ENCODE peak calls at places on chromosomes 13 and 19, in seven cellular contexts. S, Q, M, P, T, V and A are unnamed samples.

GRCh38 chr13:45372189-45373115 is 31.5 kb upstream of the TPT1 start:
- DNase-seq in T (no peak), P (no peak), Q (no peak), S (no peak), V (no peak), M (no peak), A (no peak)

GRCh38 chr13:26929971-26930730 is 169.6 kb upstream of the GPR12 start:
- DNase-seq in M (peak; percentile 67), P (no peak), T (peak; percentile 36), V (peak; percentile 58), S (peak; percentile 66), Q (peak; percentile 62), A (peak; percentile 28)

GRCh38 chr13:93794197-93794885 is 567.7 kb downstream of the GPC6 start:
- DNase-seq in V (no peak), T (no peak), S (no peak), M (no peak), Q (no peak), P (no peak), A (no peak)

GRCh38 chr13:34467450-34468083 is 474.5 kb upstream of the NBEA start:
- DNase-seq in V (no peak), P (no peak), T (no peak), S (no peak), M (no peak), Q (no peak), A (no peak)

GRCh38 chr13:59519776-59520175 is 644.0 kb downstream of the DIAPH3 start:
- DNase-seq in S (no peak), V (no peak), P (no peak), M (no peak), T (no peak), Q (no peak), A (no peak)

GRCh38 chr19:29617336-29618266 is 11.5 kb downstream of the POP4 start:
- DNase-seq in T (no peak), Q (no peak), V (peak; percentile 12), M (no peak), P (no peak), S (no peak), A (no peak)

GRCh38 chr13:20231839-20232555 is at the start of gene GJB6:
- DNase-seq in Q (no peak), M (peak; percentile 46), V (no peak), S (peak; percentile 70), P (no peak), T (no peak), A (no peak)

GRCh38 chr13:33033361-33033812 is 17.2 kb downstream of the KL start:
- DNase-seq in P (no peak), M (no peak), T (no peak), Q (no peak), V (no peak), S (no peak), A (no peak)

GRCh38 chr13:75226755-75227435 is 255.1 kb downstream of the TBC1D4 start:
- DNase-seq in V (no peak), P (no peak), Q (no peak), M (no peak), T (no peak), S (peak; percentile 37), A (no peak)

GRCh38 chr13:31053098-31053497 is 108.6 kb downstream of the HSPH1 start:
- DNase-seq in V (peak; percentile 73), M (peak; percentile 45), S (no peak), Q (no peak), T (no peak), P (no peak), A (no peak)

GRCh38 chr19:21581646-21582045 is 76.2 kb downstream of the ZNF429 start:
- DNase-seq in M (no peak), S (no peak), V (no peak), T (no peak), Q (peak; percentile 60), P (no peak), A (no peak)

GRCh38 chr19:49952475-49952829 is 8.5 kb downstream of the SIGLEC11 start:
- DNase-seq in S (no peak), T (no peak), M (no peak), Q (no peak), V (no peak), P (no peak), A (no peak)

GRCh38 chr19:18419195-18419698 is at the start of gene SSBP4:
- DNase-seq in T (peak; percentile 59), V (peak; percentile 85), Q (peak; percentile 75), P (no peak), M (peak; percentile 86), S (peak; percentile 70), A (peak; percentile 54)

GRCh38 chr13:98405107-98405571 is 171.8 kb downstream of the STK24 start:
- DNase-seq in Q (no peak), S (peak; percentile 28), V (no peak), M (peak; percentile 30), T (no peak), P (no peak), A (no peak)

GRCh38 chr19:15379996-15380647 is 535 bp upstream of the AKAP8 start:
- DNase-seq in M (peak; percentile 73), T (peak; percentile 46), V (peak; percentile 57), P (no peak), Q (peak; percentile 58), S (peak; percentile 58), A (peak; percentile 59)

GRCh38 chr19:38144667-38145066 is 79.4 kb downstream of the DPF1 start:
- DNase-seq in P (no peak), M (no peak), V (no peak), S (no peak), T (no peak), Q (no peak), A (no peak)

GRCh38 chr19:685457-685931 is 9.3 kb downstream of the FSTL3 start:
- DNase-seq in M (no peak), T (no peak), Q (no peak), V (no peak), S (no peak), P (no peak), A (no peak)

GRCh38 chr13:87206708-87207107 is 464.5 kb upstream of the SLITRK5 start:
- DNase-seq in Q (no peak), V (no peak), M (no peak), T (no peak), S (no peak), P (no peak), A (no peak)

GRCh38 chr19:51468545-51468920 is 9.8 kb upstream of the CEACAM18 start:
- DNase-seq in Q (no peak), V (no peak), T (no peak), M (peak; percentile 41), S (no peak), P (no peak), A (no peak)

GRCh38 chr19:56272448-56272847 is at the start of gene EDDM13:
- DNase-seq in Q (no peak), T (no peak), S (no peak), V (no peak), M (no peak), P (no peak), A (no peak)

GRCh38 chr19:48421548-48421947 is 24.2 kb upstream of the GRWD1 start:
- DNase-seq in S (no peak), M (no peak), P (no peak), Q (no peak), T (no peak), V (no peak), A (no peak)

GRCh38 chr19:40053491-40053890 is 2.5 kb downstream of the ZNF780B start:
- DNase-seq in S (no peak), P (no peak), T (no peak), V (no peak), Q (no peak), M (no peak), A (no peak)

GRCh38 chr19:40055832-40056504 is at the start of gene ZNF780B:
- DNase-seq in V (peak; percentile 69), M (peak; percentile 74), T (peak; percentile 57), Q (peak; percentile 51), S (peak; percentile 63), P (peak; percentile 7), A (peak; percentile 56)

GRCh38 chr19:40054632-40055031 is 1.4 kb downstream of the ZNF780B start:
- DNase-seq in Q (no peak), T (no peak), M (no peak), V (no peak), S (no peak), P (no peak), A (no peak)

GRCh38 chr19:40056505-40056904 is 474 bp upstream of the ZNF780B start:
- DNase-seq in T (no peak), V (no peak), Q (no peak), M (no peak), P (no peak), S (no peak), A (no peak)

GRCh38 chr19:40055049-40055448 is 982 bp downstream of the ZNF780B start:
- DNase-seq in M (no peak), P (no peak), T (no peak), S (no peak), V (no peak), Q (no peak), A (no peak)
- H3K4me3 ChIP-seq in M (peak overlapping the region; percentile 69), P (peak overlapping the region; percentile 64), T (peak overlapping the region; percentile 81), S (peak overlapping the region; percentile 9), V (peak overlapping the region; percentile 91), Q (no peak overlapping the region), A (peak overlapping the region; percentile 66)

GRCh38 chr19:52527134-52527953 is at the start of gene ZNF808:
- DNase-seq in P (peak; percentile 89), Q (peak; percentile 96), T (peak; percentile 95), M (peak; percentile 98), S (peak; percentile 99), V (peak; percentile 98), A (peak; percentile 94)

GRCh38 chr19:52533901-52534300 is 6.4 kb downstream of the ZNF808 start:
- DNase-seq in Q (no peak), M (no peak), P (no peak), S (peak; percentile 90), V (peak; percentile 65), T (no peak), A (no peak)

GRCh38 chr19:52527954-52528326 is 472 bp downstream of the ZNF808 start:
- DNase-seq in P (no peak), M (no peak), V (peak; percentile 31), S (peak; percentile 5), T (no peak), Q (no peak), A (no peak)

GRCh38 chr19:52535831-52536800 is 8.6 kb downstream of the ZNF808 start:
- DNase-seq in P (peak; percentile 31), Q (peak; percentile 66), V (peak; percentile 94), T (peak; percentile 91), M (peak; percentile 93), S (peak; percentile 95), A (peak; percentile 80)

GRCh38 chr19:52532480-52532879 is 5.0 kb downstream of the ZNF808 start:
- DNase-seq in Q (no peak), P (no peak), V (no peak), M (no peak), T (no peak), S (no peak), A (no peak)
- TF ChIP-seq CTCF in Q (no peak), P (no peak), V (no peak), M (no peak), T (no peak), S (no peak), A (no peak)

DNA sequence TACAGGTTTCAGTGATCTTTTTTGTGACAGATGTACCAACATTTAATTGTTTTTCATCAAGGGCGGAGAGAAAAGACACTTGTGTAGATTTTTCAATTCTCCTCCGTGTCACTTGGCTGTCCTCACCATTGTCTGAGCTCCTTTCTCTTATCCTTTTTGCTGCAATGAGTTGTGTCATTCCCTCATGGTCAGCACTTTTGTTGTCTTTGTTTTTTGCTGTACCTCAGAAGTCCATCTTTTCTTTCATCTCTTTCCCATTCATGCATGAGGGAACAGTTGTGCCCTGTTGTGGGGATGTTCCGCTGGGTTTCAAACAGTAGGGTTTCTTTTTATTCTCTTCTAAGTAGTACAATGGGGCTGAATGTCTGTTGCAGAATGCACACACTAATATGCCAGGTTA is 222.6 kb downstream of the TM9SF2 start:
- DNase-seq in P (no peak), T (no peak), M (no peak), S (no peak), V (no peak), Q (no peak), A (no peak)
- H3K4me1 ChIP-seq in P (no peaks in the 10 kb centered on the region), T (no peaks in the 10 kb centered on the region), M (no peaks in the 10 kb centered on the region), S (peaks cover 4% of the 10 kb centered on the region), V (no peaks in the 10 kb centered on the region), Q (peaks cover 14% of the 10 kb centered on the region), A (no peaks in the 10 kb centered on the region)

GRCh38 chr13:42116225-42116624 is 67.8 kb downstream of the DGKH start:
- DNase-seq in P (no peak), M (no peak), T (no peak), Q (no peak), S (no peak), V (no peak), A (no peak)
- H3K4me3 ChIP-seq in P (no peak overlapping the region), M (no peak overlapping the region), T (no peak overlapping the region), Q (no peak overlapping the region), S (no peak overlapping the region), V (no peak overlapping the region), A (no peak overlapping the region)